ENCODE peak calls at places on chromosomes 2 and 18, in nine cellular contexts. M, C, H, L, E, B, U, Q and X are unnamed samples.

GRCh38 chr2:235594964-235595363 is 101.1 kb downstream of the AGAP1 start:
- DNase-seq in M (no peak), C (no peak), H (no peak), L (no peak), E (no peak), B (no peak), U (no peak), Q (no peak), X (no peak)

GRCh38 chr2:239157269-239157668 is 243.6 kb downstream of the HDAC4 start:
- DNase-seq in M (no peak), C (no peak), H (no peak), L (no peak), E (no peak), B (no peak), U (no peak), Q (no peak), X (no peak)

GRCh38 chr2:26503238-26503880 is 25.4 kb upstream of the OTOF start:
- DNase-seq in M (peak), C (peak), H (peak), L (peak), E (peak), B (peak), U (peak), Q (peak), X (peak)

GRCh38 chr2:169736902-169737301 is 3.3 kb downstream of the KLHL23 start:
- DNase-seq in M (no peak), C (no peak), H (no peak), L (no peak), E (no peak), B (no peak), U (no peak), Q (no peak), X (no peak)

GRCh38 chr2:11771971-11772615 is 25.7 kb downstream of the LPIN1 start:
- DNase-seq in M (no peak), C (no peak), H (no peak), L (no peak), E (no peak), B (no peak), U (no peak), Q (no peak), X (no peak)

GRCh38 chr2:102514061-102514785 is 41.2 kb downstream of the SLC9A4 start:
- DNase-seq in M (peak), C (no peak), H (peak), L (no peak), E (no peak), B (peak), U (peak), Q (no peak), X (no peak)

GRCh38 chr2:96626553-96626942 is 11.6 kb downstream of the KANSL3 start:
- DNase-seq in M (no peak), C (no peak), H (no peak), L (no peak), E (no peak), B (no peak), U (no peak), Q (no peak), X (no peak)

GRCh38 chr18:78818495-78818894 is 161.1 kb upstream of the SALL3 start:
- DNase-seq in M (no peak), C (no peak), H (no peak), L (no peak), E (no peak), B (no peak), U (no peak), Q (no peak), X (no peak)

GRCh38 chr2:164479460-164479859 is 141.8 kb downstream of the GRB14 start:
- DNase-seq in M (peak), C (no peak), H (no peak), L (no peak), E (no peak), B (peak), U (no peak), Q (no peak), X (no peak)

GRCh38 chr18:48545690-48546365 is 7.0 kb downstream of the CTIF start:
- DNase-seq in M (no peak), C (no peak), H (no peak), L (no peak), E (no peak), B (no peak), U (no peak), Q (no peak), X (no peak)

GRCh38 chr2:34254272-34254882 is 655.3 kb upstream of the FAM98A start:
- DNase-seq in M (no peak), C (no peak), H (no peak), L (no peak), E (no peak), B (no peak), U (no peak), Q (no peak), X (no peak)

GRCh38 chr2:192571636-192572035 is 376.9 kb upstream of the TMEFF2 start:
- DNase-seq in M (no peak), C (no peak), H (no peak), L (no peak), E (no peak), B (no peak), U (no peak), Q (no peak), X (no peak)

GRCh38 chr2:653645-654425 is 23.4 kb downstream of the TMEM18 start:
- DNase-seq in M (no peak), C (no peak), H (no peak), L (no peak), E (no peak), B (no peak), U (no peak), Q (no peak), X (no peak)

GRCh38 chr2:240647503-240648154 is 22.3 kb downstream of the GPR35 start:
- DNase-seq in M (no peak), C (no peak), H (no peak), L (no peak), E (no peak), B (no peak), U (no peak), Q (no peak), X (no peak)

GRCh38 chr18:70453058-70453775 is 164.4 kb downstream of the SOCS6 start:
- DNase-seq in M (no peak), C (no peak), H (no peak), L (no peak), E (no peak), B (no peak), U (no peak), Q (no peak), X (no peak)

GRCh38 chr2:79292231-79292785 is 132.8 kb upstream of the REG3A start:
- DNase-seq in M (no peak), C (no peak), H (no peak), L (no peak), E (no peak), B (no peak), U (no peak), Q (no peak), X (no peak)

GRCh38 chr2:202950592-202950991 is 38.5 kb downstream of the CARF start:
- DNase-seq in M (no peak), C (no peak), H (no peak), L (no peak), E (no peak), B (no peak), U (no peak), Q (no peak), X (no peak)

GRCh38 chr2:239195318-239195871 is 205.4 kb downstream of the HDAC4 start:
- DNase-seq in M (no peak), C (no peak), H (no peak), L (no peak), E (no peak), B (no peak), U (peak), Q (no peak), X (no peak)

GRCh38 chr2:43319541-43319940 is 93.1 kb upstream of the ZFP36L2 start:
- DNase-seq in M (no peak), C (no peak), H (no peak), L (no peak), E (no peak), B (no peak), U (no peak), Q (no peak), X (no peak)

GRCh38 chr2:23497063-23497462 is 112.1 kb downstream of the KLHL29 start:
- DNase-seq in M (no peak), C (no peak), H (no peak), L (no peak), E (no peak), B (peak), U (peak), Q (no peak), X (no peak)

GRCh38 chr18:11850821-11851155 is 425 bp upstream of the CHMP1B start:
- DNase-seq in M (no peak), C (no peak), H (peak), L (peak), E (no peak), B (peak), U (peak), Q (no peak), X (no peak)

GRCh38 chr2:102229141-102229764 is 42.4 kb downstream of the IL1RL2 start:
- DNase-seq in M (no peak), C (no peak), H (no peak), L (no peak), E (no peak), B (no peak), U (no peak), Q (no peak), X (no peak)

GRCh38 chr2:182324665-182325064 is 102.2 kb downstream of the PDE1A start:
- DNase-seq in M (peak), C (no peak), H (no peak), L (no peak), E (no peak), B (peak), U (no peak), Q (no peak), X (no peak)

GRCh38 chr2:189580267-189580661 is 322 bp downstream of the SLC40A1 start:
- DNase-seq in M (peak), C (no peak), H (peak), L (peak), E (no peak), B (peak), U (no peak), Q (no peak), X (peak)

GRCh38 chr2:9593936-9594335 is 36.9 kb downstream of the YWHAQ start:
- DNase-seq in M (no peak), C (no peak), H (no peak), L (no peak), E (no peak), B (no peak), U (no peak), Q (no peak), X (no peak)

GRCh38 chr2:75047189-75047812 is 88.9 kb downstream of the POLE4 start:
- DNase-seq in M (peak), C (no peak), H (peak), L (no peak), E (no peak), B (peak), U (no peak), Q (no peak), X (no peak)

GRCh38 chr2:12791906-12792305 is 75.2 kb downstream of the TRIB2 start:
- DNase-seq in M (no peak), C (no peak), H (no peak), L (no peak), E (no peak), B (no peak), U (no peak), Q (no peak), X (no peak)

GRCh38 chr18:79484661-79485621 is 89.2 kb downstream of the NFATC1 start:
- DNase-seq in M (peak), C (no peak), H (peak), L (no peak), E (no peak), B (peak), U (peak), Q (no peak), X (no peak)

GRCh38 chr2:108987111-108987510 is 1.9 kb downstream of the EDAR start:
- DNase-seq in M (no peak), C (no peak), H (no peak), L (peak), E (no peak), B (no peak), U (no peak), Q (no peak), X (no peak)

GRCh38 chr18:3603460-3604259 is 153.7 kb downstream of the TGIF1 start:
- DNase-seq in M (no peak), C (no peak), H (peak), L (no peak), E (no peak), B (peak), U (peak), Q (no peak), X (peak)

GRCh38 chr2:69642709-69643601 is 584 bp downstream of the AAK1 start:
- DNase-seq in M (peak), C (no peak), H (peak), L (peak), E (peak), B (peak), U (peak), Q (peak), X (peak)

GRCh38 chr2:182280128-182280527 is 146.7 kb downstream of the PDE1A start:
- DNase-seq in M (peak), C (no peak), H (no peak), L (no peak), E (no peak), B (no peak), U (no peak), Q (no peak), X (no peak)